ENCODE peak calls at places on chromosomes 3 and 15, in six cellular contexts. X is GM12878, Q is H1, I is K562, B is HepG2, V is SK-N-SH. G is an unnamed sample.

GRCh38 chr15:78808550-78808949 is 2.7 kb downstream of the ADAMTS7 start:
- DNase-seq in X (no peak), Q (no peak), I (peak; percentile 52), B (peak; percentile 39), V (peak; percentile 60), G (peak; percentile 45)

GRCh38 chr3:9405756-9406155 is 8.3 kb downstream of the SETD5 start:
- DNase-seq in X (no peak), Q (no peak), I (no peak), B (no peak), V (no peak), G (no peak)

GRCh38 chr3:46208167-46208704 is at the start of gene CCR1:
- DNase-seq in X (peak; percentile 92), Q (peak; percentile 54), I (peak; percentile 41), B (peak; percentile 37), V (no peak), G (peak; percentile 65)

GRCh38 chr3:32493437-32494414 is 8.9 kb downstream of the CMTM6 start:
- DNase-seq in X (no peak), Q (no peak), I (no peak), B (no peak), V (no peak), G (no peak)

GRCh38 chr3:11661827-11662226 is 18.1 kb upstream of the VGLL4 start:
- DNase-seq in X (no peak), Q (no peak), I (peak; percentile 39), B (no peak), V (no peak), G (peak; percentile 40)

GRCh38 chr3:71266875-71267274 is 316.7 kb downstream of the FOXP1 start:
- DNase-seq in X (no peak), Q (no peak), I (no peak), B (no peak), V (no peak), G (no peak)

GRCh38 chr3:72036899-72037298 is 252.0 kb upstream of the PROK2 start:
- DNase-seq in X (no peak), Q (no peak), I (no peak), B (no peak), V (no peak), G (no peak)

GRCh38 chr3:131083190-131083863 is 56.6 kb downstream of the NEK11 start:
- DNase-seq in X (no peak), Q (no peak), I (no peak), B (no peak), V (peak; percentile 77), G (no peak)

GRCh38 chr15:67897646-67898045 is 57.8 kb upstream of the RNU6-1 start:
- DNase-seq in X (no peak), Q (no peak), I (no peak), B (no peak), V (no peak), G (no peak)

GRCh38 chr3:150607267-150608065 is 4.3 kb downstream of the SELENOT start:
- DNase-seq in X (no peak), Q (no peak), I (peak; percentile 55), B (peak; percentile 38), V (no peak), G (no peak)

GRCh38 chr3:49924683-49925082 is 4.9 kb downstream of the MON1A start:
- DNase-seq in X (no peak), Q (no peak), I (peak; percentile 75), B (no peak), V (no peak), G (no peak)

GRCh38 chr3:130963878-130964277 is 62.7 kb downstream of the ASTE1 start:
- DNase-seq in X (no peak), Q (no peak), I (no peak), B (peak; percentile 76), V (no peak), G (peak; percentile 62)

GRCh38 chr3:127061641-127062040 is 78.7 kb downstream of the PLXNA1 start:
- DNase-seq in X (no peak), Q (no peak), I (no peak), B (no peak), V (no peak), G (no peak)

GRCh38 chr15:35871812-35872211 is 325.8 kb upstream of the DPH6 start:
- DNase-seq in X (no peak), Q (no peak), I (no peak), B (no peak), V (peak; percentile 59), G (no peak)

GRCh38 chr3:135125171-135125801 is 330.2 kb downstream of the EPHB1 start:
- DNase-seq in X (no peak), Q (peak; percentile 48), I (peak; percentile 5), B (peak; percentile 2), V (no peak), G (no peak)

GRCh38 chr15:91889143-91889815 is 35.8 kb downstream of the SLCO3A1 start:
- DNase-seq in X (no peak), Q (peak; percentile 26), I (no peak), B (no peak), V (no peak), G (no peak)

GRCh38 chr3:81910244-81910852 is 148.9 kb upstream of the GBE1 start:
- DNase-seq in X (peak; percentile 21), Q (no peak), I (peak; percentile 30), B (peak; percentile 46), V (peak; percentile 25), G (peak; percentile 42)

GRCh38 chr3:137768021-137768360 is 3.9 kb downstream of the SOX14 start:
- DNase-seq in X (no peak), Q (peak; percentile 76), I (no peak), B (no peak), V (peak; percentile 29), G (no peak)

GRCh38 chr15:77029166-77030041 is 34.5 kb downstream of the PSTPIP1 start:
- DNase-seq in X (no peak), Q (peak; percentile 46), I (peak; percentile 22), B (no peak), V (peak; percentile 24), G (no peak)

GRCh38 chr3:13092621-13093339 is 19.6 kb upstream of the IQSEC1 start:
- DNase-seq in X (no peak), Q (no peak), I (no peak), B (no peak), V (no peak), G (no peak)

GRCh38 chr15:42239528-42240245 is 31.6 kb upstream of the VPS39 start:
- DNase-seq in X (no peak), Q (no peak), I (no peak), B (no peak), V (no peak), G (no peak)

GRCh38 chr3:13532661-13533060 is 16.3 kb upstream of the FBLN2 start:
- DNase-seq in X (no peak), Q (no peak), I (no peak), B (no peak), V (no peak), G (no peak)

GRCh38 chr3:120791958-120792357 is 49.4 kb downstream of the GTF2E1 start:
- DNase-seq in X (no peak), Q (no peak), I (peak; percentile 6), B (no peak), V (no peak), G (no peak)

GRCh38 chr3:5092018-5092417 is 30.1 kb upstream of the ARL8B start:
- DNase-seq in X (no peak), Q (no peak), I (no peak), B (peak; percentile 35), V (no peak), G (peak; percentile 60)

GRCh38 chr15:59549826-59550225 is 61.8 kb upstream of the GCNT3 start:
- DNase-seq in X (no peak), Q (no peak), I (no peak), B (no peak), V (no peak), G (no peak)

GRCh38 chr15:64070965-64071851 is 22.4 kb downstream of the CIAO2A start:
- DNase-seq in X (no peak), Q (no peak), I (peak; percentile 77), B (peak; percentile 74), V (no peak), G (no peak)

GRCh38 chr15:67358812-67359211 is 104.2 kb downstream of the IQCH start:
- DNase-seq in X (no peak), Q (no peak), I (no peak), B (peak; percentile 20), V (no peak), G (no peak)

GRCh38 chr3:195796795-195797194 is 14.9 kb downstream of the MUC4 start:
- DNase-seq in X (no peak), Q (no peak), I (no peak), B (no peak), V (no peak), G (no peak)

GRCh38 chr15:94238539-94239118 is 7.3 kb downstream of the MCTP2 start:
- DNase-seq in X (no peak), Q (no peak), I (no peak), B (no peak), V (no peak), G (peak; percentile 54)

GRCh38 chr15:80856809-80857377 is 77.7 kb downstream of the CEMIP start:
- DNase-seq in X (no peak), Q (no peak), I (no peak), B (peak; percentile 97), V (no peak), G (no peak)

GRCh38 chr15:75673426-75674247 is 25.9 kb downstream of the SNX33 start:
- DNase-seq in X (no peak), Q (no peak), I (no peak), B (no peak), V (no peak), G (no peak)

GRCh38 chr3:52144796-52145735 is 9.2 kb downstream of the POC1A start:
- DNase-seq in X (no peak), Q (no peak), I (no peak), B (no peak), V (no peak), G (no peak)
- TF ChIP-seq CTCF in X (no peak), Q (no peak), I (no peak), B (no peak), V (no peak), G (no peak)

DNA sequence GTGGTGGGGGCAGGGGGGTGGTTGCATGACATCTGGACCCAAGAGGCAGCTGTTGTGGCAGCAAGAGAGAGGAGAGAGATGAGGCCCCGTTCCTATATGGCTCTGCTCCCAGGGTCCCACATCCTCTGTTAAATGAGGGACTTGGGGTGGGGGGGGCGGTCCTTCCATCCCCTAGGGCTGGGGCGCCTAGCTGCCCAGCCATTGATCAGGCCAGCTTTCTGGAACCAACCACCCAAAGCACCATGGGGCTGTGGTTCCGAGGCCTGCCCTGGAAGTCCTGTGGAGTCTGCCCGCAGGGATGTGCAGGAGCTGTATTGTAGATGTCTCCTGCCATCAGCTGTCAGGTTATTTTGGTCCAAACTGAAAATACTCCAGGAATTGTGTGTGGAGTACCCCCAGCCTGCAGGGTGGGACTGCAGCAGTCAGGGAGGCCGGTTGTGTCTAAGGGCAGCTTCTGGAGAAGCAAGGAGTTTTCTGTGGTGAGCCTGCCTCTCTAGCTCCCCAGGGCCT is 5.2 kb downstream of the FURIN start:
- DNase-seq in X (no peak), Q (no peak), I (no peak), B (no peak), V (no peak), G (no peak)
- H3K27ac ChIP-seq in X (peak overlapping the region; percentile 39), Q (peak overlapping the region; percentile 55), I (peak overlapping the region; percentile 96), B (peak overlapping the region; percentile 35), V (no peak overlapping the region), G (no peak overlapping the region)

DNA sequence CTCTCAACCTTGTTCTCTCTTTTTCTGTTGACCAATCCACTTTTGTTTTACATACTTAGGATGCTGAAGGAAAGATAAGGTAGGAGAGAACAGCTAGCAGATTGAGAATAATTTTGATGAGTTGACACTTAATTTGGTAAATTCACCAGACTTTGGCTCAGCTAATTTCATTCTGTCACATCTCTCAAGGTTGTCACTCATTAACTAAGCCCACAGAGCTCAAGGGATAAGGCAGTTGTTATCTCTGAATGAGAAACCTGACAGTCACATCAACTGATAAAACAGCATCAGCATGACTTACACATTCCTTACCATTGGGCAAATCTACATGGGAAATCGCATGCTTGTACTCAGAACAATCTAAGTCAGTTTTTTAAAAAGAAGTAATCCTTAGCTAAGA is 591.4 kb downstream of the NLGN1 start:
- DNase-seq in X (no peak), Q (no peak), I (no peak), B (no peak), V (no peak), G (no peak)
- TF ChIP-seq GABPA in X (no peak), Q (no peak), I (no peak), B (no peak), V (no peak), G (no peak)

GRCh38 chr3:147383617-147384016 is 22.7 kb downstream of the ZIC4 start:
- DNase-seq in X (no peak), Q (peak; percentile 48), I (peak; percentile 9), B (no peak), V (no peak), G (no peak)
- TF ChIP-seq CTCF in X (peak; percentile 31), Q (peak; percentile 75), I (peak; percentile 49), B (peak; percentile 18), V (peak; percentile 29), G (peak; percentile 16)